ENCODE peak calls at places on chromosomes 1 and 21, in four cellular contexts. I is stomach, Q is hepatocyte, D is SJCRH30. A is an unnamed sample.

GRCh38 chr1:31723828-31724359 is 20.1 kb upstream of the COL16A1 start:
- DNase-seq in D (peak; percentile 89), Q (peak; percentile 91), I (peak; percentile 74), A (peak; percentile 94)

GRCh38 chr1:162847839-162848453 is 13.0 kb downstream of the CCDC190 start:
- DNase-seq in D (peak; percentile 89), I (peak; percentile 90), Q (peak; percentile 84), A (peak; percentile 83)

GRCh38 chr1:179883739-179884138 is 1.7 kb downstream of the TOR1AIP1 start:
- DNase-seq in Q (peak; percentile 66), D (peak; percentile 4), I (no peak), A (peak; percentile 28)

GRCh38 chr21:37758997-37759396 is 157.3 kb downstream of the KCNJ6 start:
- DNase-seq in Q (peak; percentile 79), D (peak; percentile 51), I (peak; percentile 51), A (peak; percentile 64)

GRCh38 chr1:100443739-100444571 is 91.6 kb downstream of the CDC14A start:
- DNase-seq in Q (peak; percentile 56), I (no peak), D (no peak), A (peak; percentile 53)

GRCh38 chr21:32456497-32456918 is 44.0 kb downstream of the EVA1C start:
- DNase-seq in Q (no peak), D (no peak), I (no peak), A (peak; percentile 6)

GRCh38 chr1:35568975-35569395 is 4.1 kb upstream of the TFAP2E start:
- DNase-seq in Q (peak; percentile 81), D (peak; percentile 92), I (peak; percentile 78), A (peak; percentile 74)

GRCh38 chr1:230808268-230808872 is 60.0 kb downstream of the C1orf198 start:
- DNase-seq in Q (no peak), D (no peak), I (no peak), A (no peak)

GRCh38 chr1:162937721-162938395 is 76.9 kb upstream of the CCDC190 start:
- DNase-seq in Q (no peak), D (peak; percentile 19), I (no peak), A (no peak)

DNA sequence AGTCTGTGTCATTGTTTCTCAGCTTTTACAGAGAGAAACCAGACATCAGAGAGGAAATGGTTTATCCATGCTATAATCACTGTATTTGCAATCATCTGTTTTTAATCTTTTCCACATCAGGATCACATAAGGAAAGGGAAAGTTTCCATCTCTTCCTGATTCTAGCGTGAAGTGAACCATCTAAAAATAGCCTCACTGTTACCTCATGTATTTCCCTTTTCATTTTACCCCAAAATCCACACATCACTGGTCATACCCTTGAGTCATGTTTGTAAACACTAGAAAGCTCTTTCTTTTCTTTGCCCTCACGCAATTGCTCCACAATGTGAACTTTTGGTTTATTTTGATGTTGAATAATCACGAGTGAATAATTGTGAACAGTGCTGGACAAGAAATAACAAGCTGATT is 146.0 kb downstream of the PLA2G4A start:
- DNase-seq in Q (peak; percentile 31), I (no peak), D (no peak), A (no peak)
- H3K4me3 ChIP-seq in Q (no peak overlapping the region), I (no peak overlapping the region), D (no peak overlapping the region), A (no peak overlapping the region)

GRCh38 chr1:54328117-54328636 is 78.0 kb downstream of the SSBP3 start:
- DNase-seq in D (no peak), I (no peak), Q (no peak), A (no peak)
- H3K27ac ChIP-seq in D (no peak overlapping the region), I (peak overlapping the region; percentile 73), Q (no peak overlapping the region), A (no peak overlapping the region)

GRCh38 chr1:47558601-47559593 is 121.1 kb downstream of the FOXD2 start:
- DNase-seq in D (no peak), I (peak; percentile 87), Q (peak; percentile 68), A (no peak)
- H3K4me3 ChIP-seq in D (no peak overlapping the region), I (no peak overlapping the region), Q (no peak overlapping the region), A (no peak overlapping the region)

GRCh38 chr1:21317035-21317689 is 26.9 kb upstream of the ECE1 start:
- DNase-seq in Q (no peak), I (peak; percentile 61), D (no peak), A (peak; percentile 78)

GRCh38 chr1:21318057-21318713 is 27.9 kb upstream of the ECE1 start:
- DNase-seq in Q (no peak), I (no peak), D (no peak), A (no peak)

GRCh38 chr1:21319447-21320407 is 29.5 kb upstream of the ECE1 start:
- DNase-seq in D (peak; percentile 81), I (peak; percentile 83), Q (no peak), A (no peak)

GRCh38 chr1:21317690-21318043 is 27.4 kb upstream of the ECE1 start:
- DNase-seq in I (no peak), D (no peak), Q (no peak), A (no peak)

DNA sequence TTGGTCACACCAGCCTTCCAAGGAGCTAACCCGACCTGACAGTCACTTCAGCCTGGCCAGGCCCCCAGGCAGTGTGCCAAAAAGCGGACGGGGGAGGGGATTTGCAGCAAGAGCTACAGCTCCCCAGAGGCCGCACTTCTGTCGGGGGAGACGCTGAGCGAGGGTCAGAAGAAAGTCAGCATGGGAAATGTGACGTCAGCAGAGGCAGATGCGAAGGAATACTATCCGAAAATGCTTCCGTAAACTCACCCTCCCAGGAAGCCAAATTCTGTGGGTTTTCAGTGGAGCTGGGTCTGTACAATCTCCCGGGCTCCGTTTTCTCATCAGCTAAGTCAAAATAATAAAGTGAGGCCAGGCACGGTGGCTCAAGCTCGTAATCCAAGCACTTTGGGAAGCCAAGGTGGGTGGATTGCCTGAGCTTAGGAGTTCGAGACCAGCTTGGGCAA is 28.5 kb upstream of the ECE1 start:
- DNase-seq in I (peak; percentile 77), Q (peak; percentile 84), D (peak; percentile 98), A (peak; percentile 80)
- H3K27ac ChIP-seq in I (peak overlapping the region; percentile 87), Q (peak overlapping the region; percentile 91), D (peak overlapping the region; percentile 68), A (peak overlapping the region; percentile 86)

GRCh38 chr1:151158751-151159251 is 2.4 kb downstream of the TNFAIP8L2 start:
- DNase-seq in D (no peak), Q (no peak), I (no peak), A (no peak)
- H3K4me3 ChIP-seq in D (no peak overlapping the region), Q (no peak overlapping the region), I (no peak overlapping the region), A (no peak overlapping the region)

A was measured in cardiac muscle cell.